ENCODE peak calls at places on chromosomes 1 and 21, in nine cellular contexts. One of them, this sample, is unnamed.

GRCh38 chr1:218426343-218426657 is 81.2 kb downstream of the TGFB2 start:
- DNase-seq in breast epithelium: no peak
- DNase-seq in A549: peak
- DNase-seq in HCT116: no peak
- DNase-seq in endothelial cell of umbilical vein: no peak
- DNase-seq in adrenal gland: peak
- DNase-seq in sigmoid colon: peak
- DNase-seq in IMR-90: peak
- DNase-seq in thyroid gland: no peak
- DNase-seq in this sample: no peak

GRCh38 chr1:54499097-54500029 is 48.7 kb upstream of the ACOT11 start:
- DNase-seq in breast epithelium: no peak
- DNase-seq in A549: peak
- DNase-seq in HCT116: no peak
- DNase-seq in endothelial cell of umbilical vein: peak
- DNase-seq in adrenal gland: no peak
- DNase-seq in sigmoid colon: no peak
- DNase-seq in IMR-90: peak
- DNase-seq in thyroid gland: peak
- DNase-seq in this sample: peak

GRCh38 chr1:53541761-53542550 is 82.8 kb downstream of the DMRTB1 start:
- DNase-seq in breast epithelium: no peak
- DNase-seq in A549: peak
- DNase-seq in HCT116: peak
- DNase-seq in endothelial cell of umbilical vein: no peak
- DNase-seq in adrenal gland: peak
- DNase-seq in sigmoid colon: peak
- DNase-seq in IMR-90: peak
- DNase-seq in thyroid gland: no peak
- DNase-seq in this sample: peak

GRCh38 chr1:12615916-12616708 is 1.9 kb downstream of the DHRS3 start:
- DNase-seq in breast epithelium: peak
- DNase-seq in A549: no peak
- DNase-seq in HCT116: no peak
- DNase-seq in endothelial cell of umbilical vein: peak
- DNase-seq in adrenal gland: peak
- DNase-seq in sigmoid colon: peak
- DNase-seq in IMR-90: peak
- DNase-seq in thyroid gland: peak
- DNase-seq in this sample: peak

GRCh38 chr1:112957133-112957812 is 1.3 kb upstream of the SLC16A1 start:
- DNase-seq in breast epithelium: no peak
- DNase-seq in A549: peak
- DNase-seq in HCT116: peak
- DNase-seq in endothelial cell of umbilical vein: peak
- DNase-seq in adrenal gland: peak
- DNase-seq in sigmoid colon: peak
- DNase-seq in IMR-90: peak
- DNase-seq in thyroid gland: no peak
- DNase-seq in this sample: peak

GRCh38 chr1:236685917-236686814 is at the start of gene ACTN2:
- DNase-seq in breast epithelium: no peak
- DNase-seq in A549: peak
- DNase-seq in HCT116: no peak
- DNase-seq in endothelial cell of umbilical vein: peak
- DNase-seq in adrenal gland: peak
- DNase-seq in sigmoid colon: peak
- DNase-seq in IMR-90: no peak
- DNase-seq in thyroid gland: peak
- DNase-seq in this sample: peak

GRCh38 chr1:36652586-36652985 is 169.9 kb upstream of the CSF3R start:
- DNase-seq in breast epithelium: no peak
- DNase-seq in A549: no peak
- DNase-seq in HCT116: no peak
- DNase-seq in endothelial cell of umbilical vein: no peak
- DNase-seq in adrenal gland: no peak
- DNase-seq in sigmoid colon: no peak
- DNase-seq in IMR-90: no peak
- DNase-seq in thyroid gland: no peak
- DNase-seq in this sample: no peak

GRCh38 chr1:62052946-62053345 is 141.7 kb upstream of the L1TD1 start:
- DNase-seq in breast epithelium: no peak
- DNase-seq in A549: no peak
- DNase-seq in HCT116: no peak
- DNase-seq in endothelial cell of umbilical vein: no peak
- DNase-seq in adrenal gland: no peak
- DNase-seq in sigmoid colon: no peak
- DNase-seq in IMR-90: no peak
- DNase-seq in thyroid gland: no peak
- DNase-seq in this sample: no peak

GRCh38 chr1:166164995-166165660 is 1.7 kb downstream of the FAM78B start:
- DNase-seq in breast epithelium: no peak
- DNase-seq in A549: peak
- DNase-seq in HCT116: no peak
- DNase-seq in endothelial cell of umbilical vein: peak
- DNase-seq in adrenal gland: peak
- DNase-seq in sigmoid colon: peak
- DNase-seq in IMR-90: peak
- DNase-seq in thyroid gland: peak
- DNase-seq in this sample: peak

GRCh38 chr1:9065213-9065751 is 4.2 kb downstream of the SLC2A5 start:
- DNase-seq in breast epithelium: no peak
- DNase-seq in A549: no peak
- DNase-seq in HCT116: no peak
- DNase-seq in endothelial cell of umbilical vein: no peak
- DNase-seq in adrenal gland: no peak
- DNase-seq in sigmoid colon: no peak
- DNase-seq in IMR-90: no peak
- DNase-seq in thyroid gland: no peak
- DNase-seq in this sample: no peak

GRCh38 chr1:243452092-243452491 is 196.3 kb downstream of the SDCCAG8 start:
- DNase-seq in breast epithelium: no peak
- DNase-seq in A549: no peak
- DNase-seq in HCT116: no peak
- DNase-seq in endothelial cell of umbilical vein: no peak
- DNase-seq in adrenal gland: no peak
- DNase-seq in sigmoid colon: no peak
- DNase-seq in IMR-90: no peak
- DNase-seq in thyroid gland: no peak
- DNase-seq in this sample: no peak

GRCh38 chr21:41366522-41367151 is 4.8 kb downstream of the MX2 start:
- DNase-seq in breast epithelium: peak
- DNase-seq in A549: peak
- DNase-seq in HCT116: no peak
- DNase-seq in endothelial cell of umbilical vein: no peak
- DNase-seq in adrenal gland: no peak
- DNase-seq in sigmoid colon: peak
- DNase-seq in IMR-90: peak
- DNase-seq in thyroid gland: no peak
- DNase-seq in this sample: peak

GRCh38 chr1:18944810-18945209 is 11.7 kb downstream of the IFFO2 start:
- DNase-seq in breast epithelium: no peak
- DNase-seq in A549: no peak
- DNase-seq in HCT116: no peak
- DNase-seq in endothelial cell of umbilical vein: no peak
- DNase-seq in adrenal gland: no peak
- DNase-seq in sigmoid colon: peak
- DNase-seq in IMR-90: no peak
- DNase-seq in thyroid gland: peak
- DNase-seq in this sample: no peak

GRCh38 chr1:17687125-17687524 is 68.0 kb upstream of the ACTL8 start:
- DNase-seq in breast epithelium: no peak
- DNase-seq in A549: no peak
- DNase-seq in HCT116: no peak
- DNase-seq in endothelial cell of umbilical vein: no peak
- DNase-seq in adrenal gland: no peak
- DNase-seq in sigmoid colon: no peak
- DNase-seq in IMR-90: peak
- DNase-seq in thyroid gland: no peak
- DNase-seq in this sample: no peak

GRCh38 chr1:60114735-60115318 is 41.3 kb upstream of the C1orf87 start:
- DNase-seq in breast epithelium: no peak
- DNase-seq in A549: no peak
- DNase-seq in HCT116: no peak
- DNase-seq in endothelial cell of umbilical vein: no peak
- DNase-seq in adrenal gland: no peak
- DNase-seq in sigmoid colon: no peak
- DNase-seq in IMR-90: no peak
- DNase-seq in thyroid gland: no peak
- DNase-seq in this sample: no peak

GRCh38 chr1:201678264-201679101 is 139.6 kb downstream of the NAV1 start:
- DNase-seq in breast epithelium: no peak
- DNase-seq in A549: no peak
- DNase-seq in HCT116: no peak
- DNase-seq in endothelial cell of umbilical vein: no peak
- DNase-seq in adrenal gland: no peak
- DNase-seq in sigmoid colon: no peak
- DNase-seq in IMR-90: peak
- DNase-seq in thyroid gland: no peak
- DNase-seq in this sample: no peak

GRCh38 chr1:66354311-66354922 is 179.5 kb upstream of the SGIP1 start:
- DNase-seq in breast epithelium: no peak
- DNase-seq in A549: no peak
- DNase-seq in HCT116: no peak
- DNase-seq in endothelial cell of umbilical vein: peak
- DNase-seq in adrenal gland: no peak
- DNase-seq in sigmoid colon: no peak
- DNase-seq in IMR-90: peak
- DNase-seq in thyroid gland: no peak
- DNase-seq in this sample: no peak
- H3K27ac ChIP-seq in breast epithelium: peak
- H3K27ac ChIP-seq in A549: peak
- H3K27ac ChIP-seq in HCT116: peak
- H3K27ac ChIP-seq in endothelial cell of umbilical vein: peak
- H3K27ac ChIP-seq in adrenal gland: no peak
- H3K27ac ChIP-seq in sigmoid colon: no peak
- H3K27ac ChIP-seq in IMR-90: peak
- H3K27ac ChIP-seq in thyroid gland: no peak
- H3K27ac ChIP-seq in this sample: peak

GRCh38 chr1:196152975-196153374 is 455.3 kb downstream of the KCNT2 start:
- DNase-seq in breast epithelium: no peak
- DNase-seq in A549: no peak
- DNase-seq in HCT116: no peak
- DNase-seq in endothelial cell of umbilical vein: no peak
- DNase-seq in adrenal gland: no peak
- DNase-seq in sigmoid colon: no peak
- DNase-seq in IMR-90: no peak
- DNase-seq in thyroid gland: no peak
- DNase-seq in this sample: no peak
- TF ChIP-seq POLR2A in breast epithelium: no peak
- TF ChIP-seq POLR2A in A549: no peak
- TF ChIP-seq POLR2A in HCT116: no peak
- TF ChIP-seq POLR2A in endothelial cell of umbilical vein: no peak
- TF ChIP-seq POLR2A in adrenal gland: no peak
- TF ChIP-seq POLR2A in sigmoid colon: no peak
- TF ChIP-seq POLR2A in IMR-90: no peak
- TF ChIP-seq POLR2A in thyroid gland: no peak
- TF ChIP-seq POLR2A in this sample: no peak

DNA sequence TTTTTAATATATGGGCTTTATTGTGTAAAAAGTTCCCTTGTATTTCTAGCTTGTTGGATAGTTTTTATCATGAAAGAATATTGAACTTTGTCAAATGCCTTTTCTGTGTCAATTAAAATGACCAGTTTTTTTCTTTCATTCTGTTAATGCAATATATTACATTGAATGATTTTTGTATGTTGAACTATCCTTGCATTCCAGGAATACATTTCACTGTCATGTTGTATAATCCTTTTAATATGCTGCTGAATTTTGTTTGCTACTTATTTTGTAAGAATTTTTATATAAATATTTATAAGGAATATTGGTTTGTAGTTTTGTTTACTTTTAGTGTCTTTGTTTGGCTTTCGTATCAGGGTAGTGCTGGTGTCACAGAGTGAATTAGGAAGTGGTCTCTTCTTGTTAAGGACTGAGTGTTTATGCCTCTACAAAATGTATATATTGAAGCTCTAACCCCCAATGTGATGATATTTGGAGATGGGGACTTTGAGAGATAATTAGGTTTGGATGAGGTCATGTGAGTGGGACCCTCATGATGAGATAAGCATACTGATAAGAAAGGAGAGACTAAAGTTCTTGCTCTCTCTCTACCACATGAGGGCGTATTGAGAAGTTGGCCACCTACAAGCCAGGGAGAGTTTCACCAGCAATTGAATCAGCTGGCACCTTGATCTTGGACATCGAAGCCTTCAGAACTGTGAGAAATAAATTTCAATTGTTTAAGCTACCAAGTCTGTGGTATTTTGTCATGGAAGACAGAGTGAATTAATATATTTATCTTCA is 12.0 kb upstream of the SLAMF6 start:
- DNase-seq in breast epithelium: no peak
- DNase-seq in A549: no peak
- DNase-seq in HCT116: no peak
- DNase-seq in endothelial cell of umbilical vein: no peak
- DNase-seq in adrenal gland: no peak
- DNase-seq in sigmoid colon: no peak
- DNase-seq in IMR-90: no peak
- DNase-seq in thyroid gland: no peak
- DNase-seq in this sample: no peak
- H3K4me3 ChIP-seq in breast epithelium: no peak
- H3K4me3 ChIP-seq in A549: no peak
- H3K4me3 ChIP-seq in HCT116: no peak
- H3K4me3 ChIP-seq in endothelial cell of umbilical vein: no peak
- H3K4me3 ChIP-seq in adrenal gland: no peak
- H3K4me3 ChIP-seq in sigmoid colon: no peak
- H3K4me3 ChIP-seq in IMR-90: no peak
- H3K4me3 ChIP-seq in thyroid gland: no peak
- H3K4me3 ChIP-seq in this sample: no peak

GRCh38 chr1:32239335-32239734 is 7.7 kb upstream of the FAM167B start:
- DNase-seq in breast epithelium: no peak
- DNase-seq in A549: no peak
- DNase-seq in HCT116: no peak
- DNase-seq in endothelial cell of umbilical vein: no peak
- DNase-seq in adrenal gland: no peak
- DNase-seq in sigmoid colon: no peak
- DNase-seq in IMR-90: no peak
- DNase-seq in thyroid gland: peak
- DNase-seq in this sample: peak

GRCh38 chr1:32240140-32240951 is 6.7 kb upstream of the FAM167B start:
- DNase-seq in breast epithelium: peak
- DNase-seq in A549: peak
- DNase-seq in HCT116: peak
- DNase-seq in endothelial cell of umbilical vein: peak
- DNase-seq in adrenal gland: peak
- DNase-seq in sigmoid colon: peak
- DNase-seq in IMR-90: peak
- DNase-seq in thyroid gland: peak
- DNase-seq in this sample: peak

GRCh38 chr1:32239790-32240139 is 7.3 kb upstream of the FAM167B start:
- DNase-seq in breast epithelium: no peak
- DNase-seq in A549: no peak
- DNase-seq in HCT116: no peak
- DNase-seq in endothelial cell of umbilical vein: no peak
- DNase-seq in adrenal gland: peak
- DNase-seq in sigmoid colon: peak
- DNase-seq in IMR-90: no peak
- DNase-seq in thyroid gland: peak
- DNase-seq in this sample: peak

GRCh38 chr1:32241011-32241763 is 5.8 kb upstream of the FAM167B start:
- DNase-seq in breast epithelium: peak
- DNase-seq in A549: peak
- DNase-seq in HCT116: no peak
- DNase-seq in endothelial cell of umbilical vein: peak
- DNase-seq in adrenal gland: peak
- DNase-seq in sigmoid colon: peak
- DNase-seq in IMR-90: peak
- DNase-seq in thyroid gland: peak
- DNase-seq in this sample: peak

GRCh38 chr1:32242341-32242851 is 4.6 kb upstream of the FAM167B start:
- DNase-seq in breast epithelium: no peak
- DNase-seq in A549: no peak
- DNase-seq in HCT116: no peak
- DNase-seq in endothelial cell of umbilical vein: peak
- DNase-seq in adrenal gland: no peak
- DNase-seq in sigmoid colon: peak
- DNase-seq in IMR-90: no peak
- DNase-seq in thyroid gland: no peak
- DNase-seq in this sample: peak
- H3K27ac ChIP-seq in breast epithelium: peak
- H3K27ac ChIP-seq in A549: peak
- H3K27ac ChIP-seq in HCT116: peak
- H3K27ac ChIP-seq in endothelial cell of umbilical vein: no peak
- H3K27ac ChIP-seq in adrenal gland: no peak
- H3K27ac ChIP-seq in sigmoid colon: no peak
- H3K27ac ChIP-seq in IMR-90: no peak
- H3K27ac ChIP-seq in thyroid gland: peak
- H3K27ac ChIP-seq in this sample: peak

This sample was measured in transverse colon.